ENCODE peak calls at places on chromosomes 6 and 20, in five cellular contexts. C, A, S, O and L are unnamed samples.

GRCh38 chr20:62376112-62377063 is 9.3 kb upstream of the LAMA5 start:
- DNase-seq in C (no peak), S (no peak), A (peak), O (no peak), L (no peak)

GRCh38 chr6:13407709-13408695 is 79.4 kb downstream of the GFOD1 start:
- DNase-seq in C (no peak), S (no peak), A (no peak), O (no peak), L (no peak)

GRCh38 chr20:31666258-31667042 is 28.7 kb downstream of the COX4I2 start:
- DNase-seq in A (no peak), O (no peak), C (no peak), S (no peak), L (no peak)

GRCh38 chr6:35733633-35734032 is 3.2 kb upstream of the ARMC12 start:
- DNase-seq in A (no peak), S (no peak), C (no peak), O (no peak), L (no peak)

GRCh38 chr20:58381627-58382026 is 7.4 kb upstream of the VAPB start:
- DNase-seq in A (no peak), C (no peak), S (no peak), O (no peak), L (no peak)

GRCh38 chr6:335146-335545 is 42.9 kb downstream of the DUSP22 start:
- DNase-seq in C (no peak), O (no peak), A (no peak), S (no peak), L (no peak)

GRCh38 chr6:33279971-33280511 is 3.1 kb downstream of the B3GALT4 start:
- DNase-seq in S (no peak), A (no peak), C (no peak), O (no peak), L (no peak)

GRCh38 chr20:9514072-9514460 is 324 bp upstream of the LAMP5 start:
- DNase-seq in A (no peak), C (no peak), O (no peak), S (no peak), L (no peak)

GRCh38 chr20:38995536-38996044 is 33.4 kb downstream of the DHX35 start:
- DNase-seq in C (no peak), A (no peak), O (no peak), S (no peak), L (no peak)

GRCh38 chr20:38991814-38992593 is 29.9 kb downstream of the DHX35 start:
- DNase-seq in O (no peak), C (no peak), A (no peak), S (no peak), L (no peak)

GRCh38 chr20:38999217-38999616 is 37.1 kb downstream of the DHX35 start:
- DNase-seq in A (no peak), O (no peak), C (no peak), S (no peak), L (no peak)

GRCh38 chr20:38999965-39000910 is 38.1 kb downstream of the DHX35 start:
- DNase-seq in A (no peak), C (no peak), S (no peak), O (no peak), L (no peak)

DNA sequence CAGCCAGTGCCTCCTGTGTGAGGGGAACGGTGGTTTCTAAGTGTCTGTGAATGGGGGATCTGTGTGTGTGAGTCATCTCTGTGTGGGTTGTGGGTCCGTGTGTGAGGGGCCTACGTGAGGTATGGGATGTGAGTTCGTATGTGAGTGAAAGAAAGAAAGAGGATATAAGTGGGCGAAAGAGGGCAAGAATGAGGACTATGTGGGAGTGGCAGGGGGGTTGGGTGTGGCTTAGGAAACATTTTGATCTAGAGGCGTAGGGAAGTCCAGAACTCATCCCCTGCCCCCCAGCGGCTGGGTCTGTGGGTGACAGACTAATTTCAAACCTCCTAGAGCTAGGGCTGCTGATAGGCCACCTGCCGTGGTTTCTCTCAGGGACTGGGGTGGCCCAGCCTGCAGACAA is 35.5 kb downstream of the DHX35 start:
- DNase-seq in A (no peak), O (no peak), S (no peak), C (no peak), L (no peak)
- TF ChIP-seq CTCF in A (no peak), O (no peak), S (no peak), C (no peak), L (no peak)

DNA sequence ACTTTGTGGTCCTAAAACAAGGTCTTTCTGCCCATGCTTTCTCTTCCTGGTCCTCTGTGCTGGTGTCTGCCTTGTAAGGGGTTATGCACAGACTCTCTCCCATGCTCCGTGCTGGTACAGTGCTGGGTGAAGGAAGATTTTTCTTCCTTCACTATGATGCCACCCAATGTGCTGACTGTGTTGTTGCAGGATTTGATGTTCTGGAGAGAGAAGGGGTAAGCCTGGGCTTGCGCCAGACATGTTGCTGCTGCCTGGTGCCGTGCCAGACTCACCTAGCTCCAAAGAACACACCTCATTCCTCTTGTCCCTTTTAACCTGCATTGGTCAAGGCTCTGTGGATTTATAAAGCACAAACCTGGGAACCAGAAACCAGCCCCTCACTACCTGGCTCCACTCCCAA is 28.4 kb upstream of the ARMH2 start:
- DNase-seq in C (no peak), S (no peak), A (no peak), O (no peak), L (no peak)
- TF ChIP-seq CTCF in C (no peak), S (no peak), A (no peak), O (no peak), L (peak)

DNA sequence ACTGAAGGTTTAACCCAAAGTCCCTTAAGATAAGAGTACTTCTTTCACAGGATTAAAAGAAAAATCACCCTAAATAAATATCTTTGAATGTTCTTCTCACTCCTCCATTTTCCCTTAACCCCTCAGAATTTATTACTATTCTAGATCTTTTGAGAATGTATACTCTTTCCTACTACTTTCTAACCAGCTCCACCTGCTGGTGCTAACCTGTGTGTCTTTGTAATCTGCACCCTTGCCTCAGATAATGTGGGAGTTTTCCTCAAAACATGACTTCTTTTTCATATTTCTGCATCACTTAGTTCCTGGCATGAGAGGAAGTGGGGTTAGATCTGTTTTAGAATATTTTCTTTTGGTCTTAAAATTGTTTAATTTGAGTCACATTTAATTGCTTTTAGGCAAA is 394.2 kb downstream of the BMP2 start:
- DNase-seq in C (no peak), O (no peak), S (peak), A (no peak), L (no peak)
- TF ChIP-seq CTCF in C (no peak), O (no peak), S (peak), A (no peak), L (peak)

DNA sequence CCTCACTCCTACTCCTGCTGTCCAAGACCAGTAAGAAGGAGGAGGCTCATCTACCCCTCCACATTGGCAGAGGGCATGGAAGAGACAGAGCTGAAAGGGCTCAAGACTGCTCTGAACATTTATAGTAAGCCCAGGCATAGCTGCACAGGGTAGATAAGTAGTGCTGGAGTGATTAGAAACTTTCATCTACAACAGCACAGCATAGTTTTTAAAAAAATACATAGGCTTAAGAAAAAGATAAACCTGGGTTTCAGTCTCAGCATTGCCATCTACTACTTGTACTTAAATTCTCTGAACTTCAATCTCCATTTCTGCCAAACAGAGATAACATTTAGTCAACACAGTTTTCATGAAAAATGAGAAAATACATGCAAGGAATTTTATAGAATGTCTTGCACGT is 107.6 kb upstream of the TAB2 start:
- DNase-seq in C (no peak), O (no peak), S (no peak), A (no peak), L (no peak)
- TF ChIP-seq CTCF in C (no peak), O (no peak), S (no peak), A (no peak), L (no peak)

GRCh38 chr6:165890404-165890735 is 227.3 kb upstream of the PDE10A start:
- DNase-seq in A (no peak), C (no peak), S (no peak), O (no peak), L (no peak)
- TF ChIP-seq CTCF in A (no peak), C (no peak), S (no peak), O (no peak), L (no peak)

DNA sequence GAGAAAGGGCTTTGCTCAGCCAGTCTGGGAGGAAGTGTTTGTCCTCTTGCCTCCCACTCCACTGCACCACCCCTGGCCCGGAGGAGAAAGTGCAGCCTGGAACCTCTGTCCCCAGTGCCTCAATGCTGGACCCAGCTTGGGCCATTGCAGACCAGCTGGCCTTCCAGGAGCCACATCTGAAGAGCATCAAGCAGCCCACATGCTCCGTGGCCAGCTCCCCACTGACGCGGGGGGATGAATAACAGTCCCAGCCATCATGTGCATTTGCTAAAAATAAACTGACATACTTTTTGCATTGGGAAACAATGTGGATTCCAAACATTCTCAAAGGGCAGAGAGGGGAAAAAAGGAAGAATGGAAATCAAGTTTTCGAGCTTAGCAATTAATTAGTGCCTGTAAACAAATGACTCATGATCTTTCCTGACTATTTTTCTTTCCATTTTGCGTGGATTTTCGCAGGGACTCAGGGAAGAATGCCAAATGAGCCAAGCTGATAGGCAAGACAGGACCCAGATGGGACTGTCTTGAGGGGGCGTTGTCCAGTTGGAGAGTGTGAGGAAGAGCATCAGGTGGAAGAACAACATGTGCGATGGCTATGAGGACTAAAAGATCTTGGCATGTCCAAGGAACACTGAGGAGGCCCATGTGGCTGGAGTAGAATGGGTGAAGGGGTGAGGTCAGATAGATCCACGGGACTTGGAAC is 34.1 kb downstream of the CEBPB start:
- DNase-seq in S (peak), C (peak), O (peak), A (no peak), L (no peak)
- TF ChIP-seq CTCF in S (peak), C (peak), O (no peak), A (no peak), L (no peak)

GRCh38 chr6:25614052-25614451 is 38.0 kb upstream of the SCGN start:
- DNase-seq in C (no peak), A (no peak), O (no peak), S (no peak), L (no peak)
- TF ChIP-seq CTCF in C (no peak), A (no peak), O (no peak), S (no peak), L (no peak)

GRCh38 chr6:44179072-44179536 is 20.5 kb downstream of the CAPN11 start:
- DNase-seq in A (no peak), S (no peak), O (no peak), C (no peak), L (no peak)
- TF ChIP-seq CTCF in A (no peak), S (no peak), O (no peak), C (no peak), L (no peak)